ENCODE peak calls at places on chromosomes 6 and 20, in four cellular contexts. One of them, this sample, is unnamed.

GRCh38 chr20:37417146-37417856 is 71.4 kb downstream of the SRC start:
- DNase-seq in mucosa of descending colon: no peak
- DNase-seq in stimulated activated CD8-positive, alpha-beta memory T cell treated with anti-CD3 and anti-CD28 coated beads, Interleukin-2, amount 100 ng/mL, for 1 hour: no peak
- DNase-seq in heart right ventricle: no peak
- DNase-seq in this sample: no peak

GRCh38 chr6:75419408-75419807 is 74.2 kb downstream of the FILIP1 start:
- DNase-seq in mucosa of descending colon: no peak
- DNase-seq in stimulated activated CD8-positive, alpha-beta memory T cell treated with anti-CD3 and anti-CD28 coated beads, Interleukin-2, amount 100 ng/mL, for 1 hour: no peak
- DNase-seq in heart right ventricle: no peak
- DNase-seq in this sample: no peak

GRCh38 chr6:90329397-90330077 is 32.9 kb upstream of the BACH2 start:
- DNase-seq in mucosa of descending colon: no peak
- DNase-seq in stimulated activated CD8-positive, alpha-beta memory T cell treated with anti-CD3 and anti-CD28 coated beads, Interleukin-2, amount 100 ng/mL, for 1 hour: no peak
- DNase-seq in heart right ventricle: no peak
- DNase-seq in this sample: no peak

GRCh38 chr6:167684276-167685104 is 142.2 kb upstream of the AFDN start:
- DNase-seq in mucosa of descending colon: peak
- DNase-seq in stimulated activated CD8-positive, alpha-beta memory T cell treated with anti-CD3 and anti-CD28 coated beads, Interleukin-2, amount 100 ng/mL, for 1 hour: no peak
- DNase-seq in heart right ventricle: no peak
- DNase-seq in this sample: no peak

GRCh38 chr6:129050086-129050485 is 167.1 kb downstream of the LAMA2 start:
- DNase-seq in mucosa of descending colon: no peak
- DNase-seq in stimulated activated CD8-positive, alpha-beta memory T cell treated with anti-CD3 and anti-CD28 coated beads, Interleukin-2, amount 100 ng/mL, for 1 hour: no peak
- DNase-seq in heart right ventricle: no peak
- DNase-seq in this sample: no peak

GRCh38 chr6:6696867-6697531 is 108.5 kb downstream of the LY86 start:
- DNase-seq in mucosa of descending colon: peak
- DNase-seq in stimulated activated CD8-positive, alpha-beta memory T cell treated with anti-CD3 and anti-CD28 coated beads, Interleukin-2, amount 100 ng/mL, for 1 hour: no peak
- DNase-seq in heart right ventricle: peak
- DNase-seq in this sample: peak

GRCh38 chr6:94362061-94362864 is 942.9 kb upstream of the EPHA7 start:
- DNase-seq in mucosa of descending colon: no peak
- DNase-seq in stimulated activated CD8-positive, alpha-beta memory T cell treated with anti-CD3 and anti-CD28 coated beads, Interleukin-2, amount 100 ng/mL, for 1 hour: no peak
- DNase-seq in heart right ventricle: no peak
- DNase-seq in this sample: no peak

GRCh38 chr6:33628401-33628964 is 7.4 kb downstream of the ITPR3 start:
- DNase-seq in mucosa of descending colon: no peak
- DNase-seq in stimulated activated CD8-positive, alpha-beta memory T cell treated with anti-CD3 and anti-CD28 coated beads, Interleukin-2, amount 100 ng/mL, for 1 hour: no peak
- DNase-seq in heart right ventricle: no peak
- DNase-seq in this sample: no peak

GRCh38 chr6:113782641-113783040 is 74.5 kb upstream of the MARCKS start:
- DNase-seq in mucosa of descending colon: no peak
- DNase-seq in stimulated activated CD8-positive, alpha-beta memory T cell treated with anti-CD3 and anti-CD28 coated beads, Interleukin-2, amount 100 ng/mL, for 1 hour: no peak
- DNase-seq in heart right ventricle: no peak
- DNase-seq in this sample: no peak

GRCh38 chr6:42204768-42205282 is 10.1 kb upstream of the GUCA1B start:
- DNase-seq in mucosa of descending colon: no peak
- DNase-seq in stimulated activated CD8-positive, alpha-beta memory T cell treated with anti-CD3 and anti-CD28 coated beads, Interleukin-2, amount 100 ng/mL, for 1 hour: no peak
- DNase-seq in heart right ventricle: no peak
- DNase-seq in this sample: no peak

GRCh38 chr6:56525976-56526375 is 116.7 kb downstream of the DST start:
- DNase-seq in mucosa of descending colon: no peak
- DNase-seq in stimulated activated CD8-positive, alpha-beta memory T cell treated with anti-CD3 and anti-CD28 coated beads, Interleukin-2, amount 100 ng/mL, for 1 hour: no peak
- DNase-seq in heart right ventricle: no peak
- DNase-seq in this sample: peak

GRCh38 chr6:37319856-37320255 is 33.9 kb upstream of the RNF8 start:
- DNase-seq in mucosa of descending colon: no peak
- DNase-seq in stimulated activated CD8-positive, alpha-beta memory T cell treated with anti-CD3 and anti-CD28 coated beads, Interleukin-2, amount 100 ng/mL, for 1 hour: no peak
- DNase-seq in heart right ventricle: no peak
- DNase-seq in this sample: no peak

This sample was measured in NCI-H2227 treated with DMSO at 0.1 percent for 48 hours.